ENCODE peak calls at places on chromosomes 7 and 10, in eight cellular contexts. One of them, this sample, is unnamed.

GRCh38 chr10:44332465-44332864 is 52.4 kb downstream of the CXCL12 start:
- DNase-seq in activated T-cell treated with anti-CD3 and anti-CD28 coated beads, Interleukin-2, amount 50 U/mL, for 72 hours: no peak
- DNase-seq in hypothalamus: no peak
- DNase-seq in fibroblast of lung: no peak
- DNase-seq in activated gamma-delta T cell treated with anti-CD3 and anti-CD28 coated beads, Interleukin-2, amount 50 U/mL, for 16 hours: no peak
- DNase-seq in fibroblast of the conjunctiva: no peak
- DNase-seq in hippocampal formation: no peak
- DNase-seq in retina: no peak
- DNase-seq in this sample: no peak

GRCh38 chr10:53463539-53463938 is 691.0 kb upstream of the MBL2 start:
- DNase-seq in activated T-cell treated with anti-CD3 and anti-CD28 coated beads, Interleukin-2, amount 50 U/mL, for 72 hours: no peak
- DNase-seq in hypothalamus: no peak
- DNase-seq in fibroblast of lung: no peak
- DNase-seq in activated gamma-delta T cell treated with anti-CD3 and anti-CD28 coated beads, Interleukin-2, amount 50 U/mL, for 16 hours: no peak
- DNase-seq in fibroblast of the conjunctiva: no peak
- DNase-seq in hippocampal formation: no peak
- DNase-seq in retina: no peak
- DNase-seq in this sample: no peak

GRCh38 chr7:42476255-42476654 is 239.2 kb upstream of the GLI3 start:
- DNase-seq in activated T-cell treated with anti-CD3 and anti-CD28 coated beads, Interleukin-2, amount 50 U/mL, for 72 hours: no peak
- DNase-seq in hypothalamus: no peak
- DNase-seq in fibroblast of lung: no peak
- DNase-seq in activated gamma-delta T cell treated with anti-CD3 and anti-CD28 coated beads, Interleukin-2, amount 50 U/mL, for 16 hours: no peak
- DNase-seq in fibroblast of the conjunctiva: no peak
- DNase-seq in hippocampal formation: no peak
- DNase-seq in retina: no peak
- DNase-seq in this sample: no peak

GRCh38 chr10:89923661-89924060 is 222.3 kb downstream of the KIF20B start:
- DNase-seq in activated T-cell treated with anti-CD3 and anti-CD28 coated beads, Interleukin-2, amount 50 U/mL, for 72 hours: no peak
- DNase-seq in hypothalamus: no peak
- DNase-seq in fibroblast of lung: no peak
- DNase-seq in activated gamma-delta T cell treated with anti-CD3 and anti-CD28 coated beads, Interleukin-2, amount 50 U/mL, for 16 hours: no peak
- DNase-seq in fibroblast of the conjunctiva: no peak
- DNase-seq in hippocampal formation: no peak
- DNase-seq in retina: no peak
- DNase-seq in this sample: no peak

GRCh38 chr7:96720843-96721242 is 11.2 kb upstream of the SEM1 start:
- DNase-seq in activated T-cell treated with anti-CD3 and anti-CD28 coated beads, Interleukin-2, amount 50 U/mL, for 72 hours: no peak
- DNase-seq in hypothalamus: no peak
- DNase-seq in fibroblast of lung: no peak
- DNase-seq in activated gamma-delta T cell treated with anti-CD3 and anti-CD28 coated beads, Interleukin-2, amount 50 U/mL, for 16 hours: no peak
- DNase-seq in fibroblast of the conjunctiva: peak; percentile 13
- DNase-seq in hippocampal formation: no peak
- DNase-seq in retina: no peak
- DNase-seq in this sample: no peak

GRCh38 chr7:216360-217300 is 24.3 kb downstream of the FAM20C start:
- DNase-seq in activated T-cell treated with anti-CD3 and anti-CD28 coated beads, Interleukin-2, amount 50 U/mL, for 72 hours: no peak
- DNase-seq in hypothalamus: no peak
- DNase-seq in fibroblast of lung: no peak
- DNase-seq in activated gamma-delta T cell treated with anti-CD3 and anti-CD28 coated beads, Interleukin-2, amount 50 U/mL, for 16 hours: no peak
- DNase-seq in fibroblast of the conjunctiva: no peak
- DNase-seq in hippocampal formation: no peak
- DNase-seq in retina: peak; percentile 42
- DNase-seq in this sample: no peak

GRCh38 chr7:47946581-47947354 is 1.5 kb downstream of the PKD1L1 start:
- DNase-seq in activated T-cell treated with anti-CD3 and anti-CD28 coated beads, Interleukin-2, amount 50 U/mL, for 72 hours: peak; percentile 15
- DNase-seq in hypothalamus: no peak
- DNase-seq in fibroblast of lung: no peak
- DNase-seq in activated gamma-delta T cell treated with anti-CD3 and anti-CD28 coated beads, Interleukin-2, amount 50 U/mL, for 16 hours: no peak
- DNase-seq in fibroblast of the conjunctiva: no peak
- DNase-seq in hippocampal formation: no peak
- DNase-seq in retina: no peak
- DNase-seq in this sample: no peak

GRCh38 chr10:132836248-132836831 is 50.4 kb upstream of the NKX6-2 start:
- DNase-seq in activated T-cell treated with anti-CD3 and anti-CD28 coated beads, Interleukin-2, amount 50 U/mL, for 72 hours: no peak
- DNase-seq in hypothalamus: peak; percentile 53
- DNase-seq in fibroblast of lung: no peak
- DNase-seq in activated gamma-delta T cell treated with anti-CD3 and anti-CD28 coated beads, Interleukin-2, amount 50 U/mL, for 16 hours: no peak
- DNase-seq in fibroblast of the conjunctiva: no peak
- DNase-seq in hippocampal formation: peak; percentile 33
- DNase-seq in retina: no peak
- DNase-seq in this sample: no peak

GRCh38 chr7:73811760-73812168 is 19.0 kb upstream of the CLDN4 start:
- DNase-seq in activated T-cell treated with anti-CD3 and anti-CD28 coated beads, Interleukin-2, amount 50 U/mL, for 72 hours: peak; percentile 67
- DNase-seq in hypothalamus: no peak
- DNase-seq in fibroblast of lung: peak; percentile 40
- DNase-seq in activated gamma-delta T cell treated with anti-CD3 and anti-CD28 coated beads, Interleukin-2, amount 50 U/mL, for 16 hours: peak; percentile 18
- DNase-seq in fibroblast of the conjunctiva: peak; percentile 16
- DNase-seq in hippocampal formation: no peak
- DNase-seq in retina: peak; percentile 49
- DNase-seq in this sample: peak; percentile 11

GRCh38 chr7:69654381-69654780 is 56.1 kb downstream of the AUTS2 start:
- DNase-seq in activated T-cell treated with anti-CD3 and anti-CD28 coated beads, Interleukin-2, amount 50 U/mL, for 72 hours: no peak
- DNase-seq in hypothalamus: no peak
- DNase-seq in fibroblast of lung: no peak
- DNase-seq in activated gamma-delta T cell treated with anti-CD3 and anti-CD28 coated beads, Interleukin-2, amount 50 U/mL, for 16 hours: no peak
- DNase-seq in fibroblast of the conjunctiva: peak; percentile 66
- DNase-seq in hippocampal formation: no peak
- DNase-seq in retina: no peak
- DNase-seq in this sample: no peak

GRCh38 chr7:140989068-140989467 is 25.7 kb downstream of the MRPS33 start:
- DNase-seq in activated T-cell treated with anti-CD3 and anti-CD28 coated beads, Interleukin-2, amount 50 U/mL, for 72 hours: no peak
- DNase-seq in hypothalamus: no peak
- DNase-seq in fibroblast of lung: no peak
- DNase-seq in activated gamma-delta T cell treated with anti-CD3 and anti-CD28 coated beads, Interleukin-2, amount 50 U/mL, for 16 hours: no peak
- DNase-seq in fibroblast of the conjunctiva: no peak
- DNase-seq in hippocampal formation: no peak
- DNase-seq in retina: no peak
- DNase-seq in this sample: no peak

GRCh38 chr7:73681031-73681430 is 2.2 kb downstream of the DNAJC30 start:
- DNase-seq in activated T-cell treated with anti-CD3 and anti-CD28 coated beads, Interleukin-2, amount 50 U/mL, for 72 hours: no peak
- DNase-seq in hypothalamus: no peak
- DNase-seq in fibroblast of lung: peak; percentile 81
- DNase-seq in activated gamma-delta T cell treated with anti-CD3 and anti-CD28 coated beads, Interleukin-2, amount 50 U/mL, for 16 hours: no peak
- DNase-seq in fibroblast of the conjunctiva: no peak
- DNase-seq in hippocampal formation: no peak
- DNase-seq in retina: no peak
- DNase-seq in this sample: no peak

GRCh38 chr7:108630002-108630401 is 60.3 kb downstream of the DNAJB9 start:
- DNase-seq in activated T-cell treated with anti-CD3 and anti-CD28 coated beads, Interleukin-2, amount 50 U/mL, for 72 hours: no peak
- DNase-seq in hypothalamus: peak; percentile 23
- DNase-seq in fibroblast of lung: peak; percentile 17
- DNase-seq in activated gamma-delta T cell treated with anti-CD3 and anti-CD28 coated beads, Interleukin-2, amount 50 U/mL, for 16 hours: no peak
- DNase-seq in fibroblast of the conjunctiva: no peak
- DNase-seq in hippocampal formation: peak; percentile 3
- DNase-seq in retina: no peak
- DNase-seq in this sample: no peak

GRCh38 chr7:40372031-40372430 is 237.2 kb downstream of the SUGCT start:
- DNase-seq in activated T-cell treated with anti-CD3 and anti-CD28 coated beads, Interleukin-2, amount 50 U/mL, for 72 hours: no peak
- DNase-seq in hypothalamus: no peak
- DNase-seq in fibroblast of lung: no peak
- DNase-seq in activated gamma-delta T cell treated with anti-CD3 and anti-CD28 coated beads, Interleukin-2, amount 50 U/mL, for 16 hours: no peak
- DNase-seq in fibroblast of the conjunctiva: no peak
- DNase-seq in hippocampal formation: no peak
- DNase-seq in retina: no peak
- DNase-seq in this sample: no peak

GRCh38 chr7:32957326-32958045 is at the start of gene FKBP9:
- DNase-seq in activated T-cell treated with anti-CD3 and anti-CD28 coated beads, Interleukin-2, amount 50 U/mL, for 72 hours: peak; percentile 28
- DNase-seq in hypothalamus: peak; percentile 65
- DNase-seq in fibroblast of lung: peak; percentile 88
- DNase-seq in activated gamma-delta T cell treated with anti-CD3 and anti-CD28 coated beads, Interleukin-2, amount 50 U/mL, for 16 hours: no peak
- DNase-seq in fibroblast of the conjunctiva: peak; percentile 79
- DNase-seq in hippocampal formation: peak; percentile 75
- DNase-seq in retina: peak; percentile 93
- DNase-seq in this sample: no peak